ENCODE peak calls at places on chromosomes 2 and 18, in nine cellular contexts. One of them, this sample, is unnamed.

GRCh38 chr2:130390460-130391057 is 34.7 kb downstream of the PTPN18 start:
- DNase-seq in upper lobe of right lung: no peak
- DNase-seq in left ventricle myocardium inferior: peak; percentile 48
- DNase-seq in tibial nerve: no peak
- DNase-seq in Peyer's patch: no peak
- DNase-seq in gastrocnemius medialis: peak; percentile 37
- DNase-seq in cardiac muscle cell: no peak
- DNase-seq in CD4-positive, alpha-beta T cell: no peak
- DNase-seq in breast epithelium: no peak
- DNase-seq in this sample: no peak

GRCh38 chr2:66446178-66446860 is 11.4 kb downstream of the MEIS1 start:
- DNase-seq in upper lobe of right lung: no peak
- DNase-seq in tibial nerve: no peak
- DNase-seq in left ventricle myocardium inferior: peak; percentile 44
- DNase-seq in gastrocnemius medialis: no peak
- DNase-seq in Peyer's patch: peak; percentile 46
- DNase-seq in cardiac muscle cell: peak; percentile 72
- DNase-seq in CD4-positive, alpha-beta T cell: no peak
- DNase-seq in breast epithelium: no peak
- DNase-seq in this sample: no peak

GRCh38 chr2:119257198-119257597 is 33.6 kb downstream of the STEAP3 start:
- DNase-seq in Peyer's patch: no peak
- DNase-seq in cardiac muscle cell: peak; percentile 38
- DNase-seq in tibial nerve: no peak
- DNase-seq in gastrocnemius medialis: no peak
- DNase-seq in upper lobe of right lung: no peak
- DNase-seq in breast epithelium: no peak
- DNase-seq in left ventricle myocardium inferior: no peak
- DNase-seq in CD4-positive, alpha-beta T cell: no peak
- DNase-seq in this sample: no peak

GRCh38 chr18:32998285-32998684 is 225.5 kb upstream of the KLHL14 start:
- DNase-seq in breast epithelium: no peak
- DNase-seq in CD4-positive, alpha-beta T cell: no peak
- DNase-seq in left ventricle myocardium inferior: no peak
- DNase-seq in upper lobe of right lung: no peak
- DNase-seq in cardiac muscle cell: no peak
- DNase-seq in tibial nerve: no peak
- DNase-seq in gastrocnemius medialis: no peak
- DNase-seq in Peyer's patch: no peak
- DNase-seq in this sample: no peak

GRCh38 chr2:11710210-11710609 is 36.2 kb upstream of the LPIN1 start:
- DNase-seq in Peyer's patch: no peak
- DNase-seq in breast epithelium: no peak
- DNase-seq in upper lobe of right lung: no peak
- DNase-seq in CD4-positive, alpha-beta T cell: no peak
- DNase-seq in left ventricle myocardium inferior: no peak
- DNase-seq in tibial nerve: no peak
- DNase-seq in gastrocnemius medialis: peak; percentile 50
- DNase-seq in cardiac muscle cell: no peak
- DNase-seq in this sample: peak; percentile 82

GRCh38 chr18:49243391-49243790 is 217.1 kb downstream of the DYM start:
- DNase-seq in tibial nerve: no peak
- DNase-seq in cardiac muscle cell: no peak
- DNase-seq in upper lobe of right lung: no peak
- DNase-seq in left ventricle myocardium inferior: no peak
- DNase-seq in CD4-positive, alpha-beta T cell: no peak
- DNase-seq in gastrocnemius medialis: no peak
- DNase-seq in Peyer's patch: no peak
- DNase-seq in breast epithelium: no peak
- DNase-seq in this sample: peak; percentile 68

GRCh38 chr2:26018184-26018716 is 15.6 kb upstream of the RAB10 start:
- DNase-seq in gastrocnemius medialis: peak; percentile 94
- DNase-seq in breast epithelium: peak; percentile 75
- DNase-seq in Peyer's patch: peak; percentile 82
- DNase-seq in cardiac muscle cell: peak; percentile 24
- DNase-seq in left ventricle myocardium inferior: peak; percentile 71
- DNase-seq in tibial nerve: peak; percentile 50
- DNase-seq in upper lobe of right lung: peak; percentile 86
- DNase-seq in CD4-positive, alpha-beta T cell: no peak
- DNase-seq in this sample: peak; percentile 81

GRCh38 chr18:9822587-9822986 is 63.2 kb upstream of the TXNDC2 start:
- DNase-seq in left ventricle myocardium inferior: no peak
- DNase-seq in gastrocnemius medialis: no peak
- DNase-seq in CD4-positive, alpha-beta T cell: no peak
- DNase-seq in breast epithelium: no peak
- DNase-seq in cardiac muscle cell: no peak
- DNase-seq in tibial nerve: no peak
- DNase-seq in Peyer's patch: no peak
- DNase-seq in upper lobe of right lung: no peak
- DNase-seq in this sample: no peak

GRCh38 chr2:69566669-69567068 is 76.9 kb downstream of the AAK1 start:
- DNase-seq in cardiac muscle cell: no peak
- DNase-seq in tibial nerve: no peak
- DNase-seq in upper lobe of right lung: no peak
- DNase-seq in Peyer's patch: no peak
- DNase-seq in breast epithelium: no peak
- DNase-seq in CD4-positive, alpha-beta T cell: no peak
- DNase-seq in left ventricle myocardium inferior: no peak
- DNase-seq in gastrocnemius medialis: no peak
- DNase-seq in this sample: no peak

GRCh38 chr2:20916604-20917286 is 93.8 kb upstream of the LDAH start:
- DNase-seq in cardiac muscle cell: no peak
- DNase-seq in CD4-positive, alpha-beta T cell: no peak
- DNase-seq in tibial nerve: no peak
- DNase-seq in left ventricle myocardium inferior: no peak
- DNase-seq in gastrocnemius medialis: no peak
- DNase-seq in upper lobe of right lung: no peak
- DNase-seq in Peyer's patch: no peak
- DNase-seq in breast epithelium: no peak
- DNase-seq in this sample: no peak

GRCh38 chr2:124171472-124172063 is 146.5 kb downstream of the CNTNAP5 start:
- DNase-seq in left ventricle myocardium inferior: no peak
- DNase-seq in gastrocnemius medialis: no peak
- DNase-seq in tibial nerve: no peak
- DNase-seq in CD4-positive, alpha-beta T cell: no peak
- DNase-seq in cardiac muscle cell: no peak
- DNase-seq in breast epithelium: no peak
- DNase-seq in Peyer's patch: no peak
- DNase-seq in upper lobe of right lung: no peak
- DNase-seq in this sample: no peak

GRCh38 chr2:216583157-216583556 is 50.1 kb upstream of the IGFBP2 start:
- DNase-seq in CD4-positive, alpha-beta T cell: no peak
- DNase-seq in breast epithelium: no peak
- DNase-seq in cardiac muscle cell: no peak
- DNase-seq in left ventricle myocardium inferior: no peak
- DNase-seq in upper lobe of right lung: no peak
- DNase-seq in gastrocnemius medialis: no peak
- DNase-seq in Peyer's patch: no peak
- DNase-seq in tibial nerve: no peak
- DNase-seq in this sample: no peak

GRCh38 chr2:197435598-197436435 is 989 bp upstream of the SF3B1 start:
- DNase-seq in Peyer's patch: no peak
- DNase-seq in CD4-positive, alpha-beta T cell: no peak
- DNase-seq in tibial nerve: no peak
- DNase-seq in cardiac muscle cell: no peak
- DNase-seq in breast epithelium: no peak
- DNase-seq in upper lobe of right lung: no peak
- DNase-seq in gastrocnemius medialis: no peak
- DNase-seq in left ventricle myocardium inferior: no peak
- DNase-seq in this sample: no peak

GRCh38 chr2:9001229-9001628 is 2.3 kb downstream of the MBOAT2 start:
- DNase-seq in upper lobe of right lung: no peak
- DNase-seq in left ventricle myocardium inferior: no peak
- DNase-seq in breast epithelium: no peak
- DNase-seq in Peyer's patch: no peak
- DNase-seq in cardiac muscle cell: no peak
- DNase-seq in gastrocnemius medialis: no peak
- DNase-seq in tibial nerve: no peak
- DNase-seq in CD4-positive, alpha-beta T cell: no peak
- DNase-seq in this sample: no peak

GRCh38 chr2:3755277-3755676 is 51.9 kb downstream of the DCDC2C start:
- DNase-seq in cardiac muscle cell: no peak
- DNase-seq in upper lobe of right lung: no peak
- DNase-seq in breast epithelium: no peak
- DNase-seq in Peyer's patch: no peak
- DNase-seq in gastrocnemius medialis: no peak
- DNase-seq in tibial nerve: no peak
- DNase-seq in left ventricle myocardium inferior: no peak
- DNase-seq in CD4-positive, alpha-beta T cell: no peak
- DNase-seq in this sample: no peak

GRCh38 chr2:236236559-236237450 is 27.4 kb downstream of the ASB18 start:
- DNase-seq in tibial nerve: no peak
- DNase-seq in breast epithelium: no peak
- DNase-seq in left ventricle myocardium inferior: no peak
- DNase-seq in cardiac muscle cell: peak; percentile 13
- DNase-seq in CD4-positive, alpha-beta T cell: no peak
- DNase-seq in Peyer's patch: no peak
- DNase-seq in upper lobe of right lung: no peak
- DNase-seq in gastrocnemius medialis: no peak
- DNase-seq in this sample: no peak
- TF ChIP-seq CTCF in tibial nerve: no peak
- TF ChIP-seq CTCF in breast epithelium: no peak
- TF ChIP-seq CTCF in left ventricle myocardium inferior: peak; percentile 41
- TF ChIP-seq CTCF in cardiac muscle cell: no peak
- TF ChIP-seq CTCF in CD4-positive, alpha-beta T cell: no peak
- TF ChIP-seq CTCF in Peyer's patch: no peak
- TF ChIP-seq CTCF in upper lobe of right lung: no peak
- TF ChIP-seq CTCF in gastrocnemius medialis: no peak
- TF ChIP-seq CTCF in this sample: no peak

DNA sequence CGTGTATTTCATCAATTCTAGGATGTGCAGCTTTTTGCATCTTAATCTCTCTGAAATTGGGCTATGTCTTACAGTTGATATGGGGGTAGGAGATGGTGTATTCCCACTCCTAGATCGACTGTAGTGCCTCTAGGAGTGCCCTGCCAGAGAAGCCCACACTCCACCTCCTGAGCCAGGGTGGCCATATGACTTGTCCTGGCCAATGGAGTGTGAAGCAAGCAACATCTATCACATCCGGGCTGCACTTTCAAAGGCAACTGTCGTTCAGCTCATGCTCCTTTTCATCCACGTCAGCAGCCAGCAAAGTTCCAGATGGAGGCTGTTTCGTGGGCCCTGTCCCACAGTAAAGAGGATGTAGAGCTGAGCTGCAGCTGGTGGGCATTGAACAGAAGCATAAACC is 149.4 kb upstream of the SLC1A4 start:
- DNase-seq in tibial nerve: no peak
- DNase-seq in upper lobe of right lung: no peak
- DNase-seq in Peyer's patch: no peak
- DNase-seq in CD4-positive, alpha-beta T cell: peak; percentile 19
- DNase-seq in left ventricle myocardium inferior: no peak
- DNase-seq in gastrocnemius medialis: peak; percentile 21
- DNase-seq in cardiac muscle cell: no peak
- DNase-seq in breast epithelium: no peak
- DNase-seq in this sample: no peak
- H3K27ac ChIP-seq in tibial nerve: no peak overlapping the region
- H3K27ac ChIP-seq in upper lobe of right lung: peak overlapping the region; percentile 12
- H3K27ac ChIP-seq in Peyer's patch: no peak overlapping the region
- H3K27ac ChIP-seq in CD4-positive, alpha-beta T cell: no peak overlapping the region
- H3K27ac ChIP-seq in left ventricle myocardium inferior: peak overlapping the region; percentile 6
- H3K27ac ChIP-seq in gastrocnemius medialis: peak overlapping the region; percentile 13
- H3K27ac ChIP-seq in cardiac muscle cell: no peak overlapping the region
- H3K27ac ChIP-seq in breast epithelium: peak overlapping the region; percentile 52
- H3K27ac ChIP-seq in this sample: no peak overlapping the region

DNA sequence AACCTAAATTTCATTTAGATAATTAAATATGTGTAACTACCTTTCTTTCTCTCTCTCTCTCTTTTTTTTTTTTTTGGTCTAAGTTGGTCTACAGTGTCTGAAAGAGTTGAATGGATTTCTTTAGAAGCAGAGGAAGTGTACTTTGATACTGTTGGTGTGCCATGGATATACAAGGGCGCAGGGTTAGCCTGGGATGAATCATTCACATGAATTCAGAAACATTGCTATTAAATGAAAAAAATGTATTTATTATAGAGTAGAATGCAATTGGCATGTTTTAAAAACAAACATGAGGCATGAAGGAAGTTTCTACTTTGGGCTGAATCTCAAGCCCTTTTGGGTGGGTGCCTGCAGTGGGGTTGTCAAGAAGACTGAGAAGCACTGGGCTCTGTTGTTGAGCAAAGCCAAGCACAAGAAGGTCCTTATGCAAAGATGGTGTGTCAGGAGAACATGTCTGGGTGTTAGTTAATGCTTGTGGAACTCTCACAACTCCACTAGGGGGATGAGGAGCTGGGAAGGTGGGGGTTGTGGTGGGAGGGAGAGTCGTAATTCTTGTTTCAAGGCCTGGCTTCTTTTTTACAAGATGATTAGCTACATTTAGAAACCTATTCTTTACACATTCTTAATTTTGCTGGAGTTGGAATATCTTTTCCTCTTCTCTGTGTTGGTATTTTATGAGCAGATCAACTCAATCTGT is 57.9 kb downstream of the LYPD6 start:
- DNase-seq in gastrocnemius medialis: no peak
- DNase-seq in left ventricle myocardium inferior: no peak
- DNase-seq in Peyer's patch: no peak
- DNase-seq in breast epithelium: no peak
- DNase-seq in cardiac muscle cell: no peak
- DNase-seq in tibial nerve: no peak
- DNase-seq in CD4-positive, alpha-beta T cell: no peak
- DNase-seq in upper lobe of right lung: no peak
- DNase-seq in this sample: no peak
- TF ChIP-seq CTCF in gastrocnemius medialis: no peak
- TF ChIP-seq CTCF in left ventricle myocardium inferior: no peak
- TF ChIP-seq CTCF in Peyer's patch: no peak
- TF ChIP-seq CTCF in breast epithelium: no peak
- TF ChIP-seq CTCF in cardiac muscle cell: no peak
- TF ChIP-seq CTCF in tibial nerve: no peak
- TF ChIP-seq CTCF in CD4-positive, alpha-beta T cell: no peak
- TF ChIP-seq CTCF in upper lobe of right lung: no peak
- TF ChIP-seq CTCF in this sample: peak; percentile 24

GRCh38 chr2:29706171-29706690 is 215.2 kb downstream of the ALK start:
- DNase-seq in tibial nerve: no peak
- DNase-seq in CD4-positive, alpha-beta T cell: no peak
- DNase-seq in left ventricle myocardium inferior: no peak
- DNase-seq in cardiac muscle cell: no peak
- DNase-seq in breast epithelium: no peak
- DNase-seq in upper lobe of right lung: no peak
- DNase-seq in Peyer's patch: no peak
- DNase-seq in gastrocnemius medialis: no peak
- DNase-seq in this sample: no peak

GRCh38 chr2:29700560-29700959 is 220.8 kb downstream of the ALK start:
- DNase-seq in CD4-positive, alpha-beta T cell: no peak
- DNase-seq in breast epithelium: no peak
- DNase-seq in left ventricle myocardium inferior: no peak
- DNase-seq in cardiac muscle cell: no peak
- DNase-seq in upper lobe of right lung: no peak
- DNase-seq in tibial nerve: no peak
- DNase-seq in Peyer's patch: no peak
- DNase-seq in gastrocnemius medialis: no peak
- DNase-seq in this sample: peak; percentile 88

GRCh38 chr2:29703336-29703735 is 218.1 kb downstream of the ALK start:
- DNase-seq in tibial nerve: no peak
- DNase-seq in Peyer's patch: no peak
- DNase-seq in cardiac muscle cell: no peak
- DNase-seq in left ventricle myocardium inferior: no peak
- DNase-seq in gastrocnemius medialis: no peak
- DNase-seq in CD4-positive, alpha-beta T cell: no peak
- DNase-seq in upper lobe of right lung: no peak
- DNase-seq in breast epithelium: no peak
- DNase-seq in this sample: no peak

GRCh38 chr2:29702276-29702675 is 219.1 kb downstream of the ALK start:
- DNase-seq in upper lobe of right lung: no peak
- DNase-seq in CD4-positive, alpha-beta T cell: no peak
- DNase-seq in Peyer's patch: no peak
- DNase-seq in tibial nerve: no peak
- DNase-seq in gastrocnemius medialis: no peak
- DNase-seq in breast epithelium: no peak
- DNase-seq in cardiac muscle cell: no peak
- DNase-seq in left ventricle myocardium inferior: no peak
- DNase-seq in this sample: no peak

GRCh38 chr2:29705636-29706035 is 215.8 kb downstream of the ALK start:
- DNase-seq in CD4-positive, alpha-beta T cell: no peak
- DNase-seq in breast epithelium: no peak
- DNase-seq in Peyer's patch: no peak
- DNase-seq in left ventricle myocardium inferior: no peak
- DNase-seq in tibial nerve: no peak
- DNase-seq in upper lobe of right lung: no peak
- DNase-seq in gastrocnemius medialis: no peak
- DNase-seq in cardiac muscle cell: no peak
- DNase-seq in this sample: no peak
- H3K27ac ChIP-seq in CD4-positive, alpha-beta T cell: no peak overlapping the region
- H3K27ac ChIP-seq in breast epithelium: no peak overlapping the region
- H3K27ac ChIP-seq in Peyer's patch: no peak overlapping the region
- H3K27ac ChIP-seq in left ventricle myocardium inferior: no peak overlapping the region
- H3K27ac ChIP-seq in tibial nerve: no peak overlapping the region
- H3K27ac ChIP-seq in upper lobe of right lung: no peak overlapping the region
- H3K27ac ChIP-seq in gastrocnemius medialis: no peak overlapping the region
- H3K27ac ChIP-seq in cardiac muscle cell: no peak overlapping the region
- H3K27ac ChIP-seq in this sample: no peak overlapping the region

This sample was measured in foreskin keratinocyte.